ENCODE peak calls at places on chromosome 6, in seven cellular contexts. One of them, this sample, is unnamed.

GRCh38 chr6:73323323-73323722 is 30.8 kb downstream of the DPPA5 start:
- DNase-seq in stomach: no peak
- DNase-seq in A549: no peak
- DNase-seq in tibial nerve: no peak
- DNase-seq in GM12878: no peak
- DNase-seq in transverse colon: no peak
- DNase-seq in HepG2: no peak
- DNase-seq in this sample: no peak

GRCh38 chr6:31267504-31268371 is 4.2 kb downstream of the HLA-C start:
- DNase-seq in stomach: no peak
- DNase-seq in A549: no peak
- DNase-seq in tibial nerve: no peak
- DNase-seq in GM12878: no peak
- DNase-seq in transverse colon: peak; percentile 56
- DNase-seq in HepG2: no peak
- DNase-seq in this sample: no peak

GRCh38 chr6:31660224-31660997 is at the start of gene C6orf47:
- DNase-seq in stomach: peak; percentile 90
- DNase-seq in A549: peak; percentile 72
- DNase-seq in tibial nerve: peak; percentile 75
- DNase-seq in GM12878: no peak
- DNase-seq in transverse colon: peak; percentile 91
- DNase-seq in HepG2: peak; percentile 79
- DNase-seq in this sample: peak; percentile 95

GRCh38 chr6:110475255-110475654 is 1.2 kb downstream of the SLC22A16 start:
- DNase-seq in stomach: no peak
- DNase-seq in A549: no peak
- DNase-seq in tibial nerve: peak; percentile 35
- DNase-seq in GM12878: no peak
- DNase-seq in transverse colon: no peak
- DNase-seq in HepG2: no peak
- DNase-seq in this sample: no peak

GRCh38 chr6:134910596-134910935 is 39.3 kb downstream of the ALDH8A1 start:
- DNase-seq in stomach: no peak
- DNase-seq in A549: no peak
- DNase-seq in tibial nerve: no peak
- DNase-seq in GM12878: no peak
- DNase-seq in transverse colon: no peak
- DNase-seq in HepG2: no peak
- DNase-seq in this sample: no peak

GRCh38 chr6:157420497-157420896 is 39.5 kb downstream of the ZDHHC14 start:
- DNase-seq in stomach: no peak
- DNase-seq in A549: no peak
- DNase-seq in tibial nerve: no peak
- DNase-seq in GM12878: no peak
- DNase-seq in transverse colon: no peak
- DNase-seq in HepG2: no peak
- DNase-seq in this sample: no peak

GRCh38 chr6:93751969-93752368 is 332.6 kb upstream of the EPHA7 start:
- DNase-seq in stomach: no peak
- DNase-seq in A549: no peak
- DNase-seq in tibial nerve: no peak
- DNase-seq in GM12878: no peak
- DNase-seq in transverse colon: no peak
- DNase-seq in HepG2: no peak
- DNase-seq in this sample: no peak

GRCh38 chr6:13407709-13408695 is 79.4 kb downstream of the GFOD1 start:
- DNase-seq in stomach: peak; percentile 32
- DNase-seq in A549: peak; percentile 58
- DNase-seq in tibial nerve: peak; percentile 60
- DNase-seq in GM12878: no peak
- DNase-seq in transverse colon: no peak
- DNase-seq in HepG2: peak; percentile 100
- DNase-seq in this sample: no peak

GRCh38 chr6:75211920-75212590 is 6.2 kb upstream of the COL12A1 start:
- DNase-seq in stomach: no peak
- DNase-seq in A549: no peak
- DNase-seq in tibial nerve: no peak
- DNase-seq in GM12878: no peak
- DNase-seq in transverse colon: peak; percentile 30
- DNase-seq in HepG2: no peak
- DNase-seq in this sample: no peak

GRCh38 chr6:4466260-4466659 is 309.9 kb upstream of the CDYL start:
- DNase-seq in stomach: peak; percentile 58
- DNase-seq in A549: no peak
- DNase-seq in tibial nerve: no peak
- DNase-seq in GM12878: no peak
- DNase-seq in transverse colon: peak; percentile 12
- DNase-seq in HepG2: no peak
- DNase-seq in this sample: no peak
- TF ChIP-seq EP300 in stomach: peak; percentile 48
- TF ChIP-seq EP300 in A549: no peak
- TF ChIP-seq EP300 in tibial nerve: no peak
- TF ChIP-seq EP300 in GM12878: no peak
- TF ChIP-seq EP300 in transverse colon: no peak
- TF ChIP-seq EP300 in HepG2: no peak
- TF ChIP-seq EP300 in this sample: no peak

GRCh38 chr6:167214216-167214615 is 56.4 kb upstream of the GPR31 start:
- DNase-seq in stomach: no peak
- DNase-seq in A549: no peak
- DNase-seq in tibial nerve: no peak
- DNase-seq in GM12878: no peak
- DNase-seq in transverse colon: no peak
- DNase-seq in HepG2: no peak
- DNase-seq in this sample: no peak
- TF ChIP-seq EP300 in stomach: no peak
- TF ChIP-seq EP300 in A549: no peak
- TF ChIP-seq EP300 in tibial nerve: no peak
- TF ChIP-seq EP300 in GM12878: no peak
- TF ChIP-seq EP300 in transverse colon: no peak
- TF ChIP-seq EP300 in HepG2: no peak
- TF ChIP-seq EP300 in this sample: no peak

GRCh38 chr6:133590196-133590595 is 298.7 kb upstream of the TCF21 start:
- DNase-seq in stomach: no peak
- DNase-seq in A549: peak; percentile 17
- DNase-seq in tibial nerve: no peak
- DNase-seq in GM12878: no peak
- DNase-seq in transverse colon: no peak
- DNase-seq in HepG2: no peak
- DNase-seq in this sample: no peak
- TF ChIP-seq EP300 in stomach: no peak
- TF ChIP-seq EP300 in A549: peak; percentile 92
- TF ChIP-seq EP300 in tibial nerve: no peak
- TF ChIP-seq EP300 in GM12878: no peak
- TF ChIP-seq EP300 in transverse colon: no peak
- TF ChIP-seq EP300 in HepG2: no peak
- TF ChIP-seq EP300 in this sample: no peak

GRCh38 chr6:11439017-11439420 is 98.5 kb upstream of the TMEM170B start:
- DNase-seq in stomach: no peak
- DNase-seq in A549: no peak
- DNase-seq in tibial nerve: no peak
- DNase-seq in GM12878: no peak
- DNase-seq in transverse colon: no peak
- DNase-seq in HepG2: no peak
- DNase-seq in this sample: no peak
- TF ChIP-seq EP300 in stomach: no peak
- TF ChIP-seq EP300 in A549: no peak
- TF ChIP-seq EP300 in tibial nerve: peak; percentile 52
- TF ChIP-seq EP300 in GM12878: no peak
- TF ChIP-seq EP300 in transverse colon: no peak
- TF ChIP-seq EP300 in HepG2: no peak
- TF ChIP-seq EP300 in this sample: no peak

DNA sequence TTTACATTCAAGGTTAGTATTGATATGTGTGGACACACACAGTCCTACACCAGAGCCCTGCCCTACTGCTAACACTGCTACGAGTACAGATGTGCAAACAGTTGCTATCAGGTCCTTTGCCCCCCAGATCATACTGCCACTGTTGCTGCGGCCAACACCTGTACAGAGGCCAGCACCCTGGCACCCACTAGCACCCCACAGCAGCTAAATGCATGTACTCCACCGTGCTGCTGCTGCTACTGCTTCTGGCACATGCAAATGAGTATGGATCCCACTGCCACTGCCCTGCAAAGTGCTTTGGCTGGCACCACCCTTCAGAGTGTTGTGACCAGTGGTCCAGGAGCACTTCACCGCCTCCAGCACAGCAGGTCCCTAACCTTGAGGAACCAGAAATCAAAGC is 621.9 kb downstream of the GRIK2 start:
- DNase-seq in stomach: no peak
- DNase-seq in A549: no peak
- DNase-seq in tibial nerve: no peak
- DNase-seq in GM12878: no peak
- DNase-seq in transverse colon: no peak
- DNase-seq in HepG2: no peak
- DNase-seq in this sample: no peak
- TF ChIP-seq EP300 in stomach: no peak
- TF ChIP-seq EP300 in A549: no peak
- TF ChIP-seq EP300 in tibial nerve: no peak
- TF ChIP-seq EP300 in GM12878: no peak
- TF ChIP-seq EP300 in transverse colon: no peak
- TF ChIP-seq EP300 in HepG2: no peak
- TF ChIP-seq EP300 in this sample: no peak

GRCh38 chr6:11161031-11161966 is 49.8 kb upstream of the ERVFRD-1 start:
- DNase-seq in stomach: no peak
- DNase-seq in A549: no peak
- DNase-seq in tibial nerve: no peak
- DNase-seq in GM12878: no peak
- DNase-seq in transverse colon: no peak
- DNase-seq in HepG2: peak; percentile 66
- DNase-seq in this sample: no peak
- TF ChIP-seq EP300 in stomach: no peak
- TF ChIP-seq EP300 in A549: no peak
- TF ChIP-seq EP300 in tibial nerve: no peak
- TF ChIP-seq EP300 in GM12878: no peak
- TF ChIP-seq EP300 in transverse colon: no peak
- TF ChIP-seq EP300 in HepG2: no peak
- TF ChIP-seq EP300 in this sample: no peak

GRCh38 chr6:112222111-112222726 is 32.1 kb downstream of the LAMA4 start:
- DNase-seq in stomach: no peak
- DNase-seq in A549: no peak
- DNase-seq in tibial nerve: no peak
- DNase-seq in GM12878: no peak
- DNase-seq in transverse colon: no peak
- DNase-seq in HepG2: no peak
- DNase-seq in this sample: no peak
- TF ChIP-seq EP300 in stomach: no peak
- TF ChIP-seq EP300 in A549: no peak
- TF ChIP-seq EP300 in tibial nerve: no peak
- TF ChIP-seq EP300 in GM12878: no peak
- TF ChIP-seq EP300 in transverse colon: no peak
- TF ChIP-seq EP300 in HepG2: no peak
- TF ChIP-seq EP300 in this sample: no peak